ENCODE peak calls at places on chromosomes 11 and 22, in six cellular contexts. One of them, this sample, is unnamed.

GRCh38 chr11:68792400-68792955 is 41.2 kb upstream of the TESMIN start:
- DNase-seq in H9: no peak
- DNase-seq in H1: no peak
- DNase-seq in mesenchymal stem cell: peak; percentile 78
- DNase-seq in mesendoderm: no peak
- DNase-seq in IMR-90: peak; percentile 4
- DNase-seq in this sample: no peak

GRCh38 chr22:21641417-21641794 is 696 bp upstream of the SDF2L1 start:
- DNase-seq in H1: peak; percentile 59
- DNase-seq in H9: peak; percentile 60
- DNase-seq in mesenchymal stem cell: peak; percentile 85
- DNase-seq in IMR-90: peak; percentile 55
- DNase-seq in mesendoderm: peak; percentile 83
- DNase-seq in this sample: no peak

GRCh38 chr11:34602245-34602644 is 18.6 kb upstream of the EHF start:
- DNase-seq in mesendoderm: no peak
- DNase-seq in H1: no peak
- DNase-seq in mesenchymal stem cell: no peak
- DNase-seq in IMR-90: no peak
- DNase-seq in H9: no peak
- DNase-seq in this sample: no peak

GRCh38 chr11:7579226-7579825 is 65.5 kb downstream of the PPFIBP2 start:
- DNase-seq in H1: no peak
- DNase-seq in mesendoderm: no peak
- DNase-seq in mesenchymal stem cell: peak; percentile 74
- DNase-seq in H9: no peak
- DNase-seq in IMR-90: peak; percentile 57
- DNase-seq in this sample: no peak

GRCh38 chr22:37880668-37881440 is 25.2 kb upstream of the MICALL1 start:
- DNase-seq in H1: no peak
- DNase-seq in mesenchymal stem cell: peak; percentile 55
- DNase-seq in IMR-90: peak; percentile 84
- DNase-seq in mesendoderm: no peak
- DNase-seq in H9: no peak
- DNase-seq in this sample: no peak

GRCh38 chr11:36574486-36574885 is 6.7 kb downstream of the RAG1 start:
- DNase-seq in mesenchymal stem cell: no peak
- DNase-seq in H9: no peak
- DNase-seq in H1: no peak
- DNase-seq in IMR-90: no peak
- DNase-seq in mesendoderm: no peak
- DNase-seq in this sample: no peak

GRCh38 chr22:35357883-35358621 is 22.8 kb upstream of the HMOX1 start:
- DNase-seq in mesenchymal stem cell: no peak
- DNase-seq in mesendoderm: no peak
- DNase-seq in IMR-90: peak; percentile 40
- DNase-seq in H1: no peak
- DNase-seq in H9: no peak
- DNase-seq in this sample: no peak

GRCh38 chr11:122082203-122082602 is 33.8 kb downstream of the BLID start:
- DNase-seq in H1: no peak
- DNase-seq in H9: no peak
- DNase-seq in IMR-90: peak; percentile 46
- DNase-seq in mesenchymal stem cell: no peak
- DNase-seq in mesendoderm: no peak
- DNase-seq in this sample: no peak

GRCh38 chr11:35347921-35348331 is 71.4 kb downstream of the SLC1A2 start:
- DNase-seq in mesenchymal stem cell: no peak
- DNase-seq in H1: no peak
- DNase-seq in H9: peak; percentile 30
- DNase-seq in IMR-90: peak; percentile 67
- DNase-seq in mesendoderm: peak; percentile 13
- DNase-seq in this sample: no peak

GRCh38 chr11:102256251-102256650 is 61.0 kb upstream of the BIRC3 start:
- DNase-seq in IMR-90: peak; percentile 79
- DNase-seq in mesendoderm: no peak
- DNase-seq in H1: no peak
- DNase-seq in H9: no peak
- DNase-seq in mesenchymal stem cell: peak; percentile 82
- DNase-seq in this sample: no peak

GRCh38 chr22:26671317-26672059 is 14.1 kb downstream of the MIAT start:
- DNase-seq in IMR-90: no peak
- DNase-seq in mesendoderm: no peak
- DNase-seq in H1: no peak
- DNase-seq in H9: no peak
- DNase-seq in mesenchymal stem cell: no peak
- DNase-seq in this sample: no peak

GRCh38 chr11:45180158-45180887 is 33.9 kb downstream of the PRDM11 start:
- DNase-seq in H9: peak; percentile 67
- DNase-seq in mesendoderm: peak; percentile 62
- DNase-seq in H1: peak; percentile 81
- DNase-seq in mesenchymal stem cell: peak; percentile 21
- DNase-seq in IMR-90: no peak
- DNase-seq in this sample: peak; percentile 49

GRCh38 chr11:94737171-94737611 is 31.0 kb upstream of the AMOTL1 start:
- DNase-seq in mesendoderm: peak; percentile 80
- DNase-seq in H9: no peak
- DNase-seq in IMR-90: peak; percentile 54
- DNase-seq in H1: no peak
- DNase-seq in mesenchymal stem cell: peak; percentile 67
- DNase-seq in this sample: no peak

GRCh38 chr22:24225951-24226350 is 18.9 kb downstream of the GGT5 start:
- DNase-seq in IMR-90: no peak
- DNase-seq in mesenchymal stem cell: no peak
- DNase-seq in H9: no peak
- DNase-seq in H1: no peak
- DNase-seq in mesendoderm: no peak
- DNase-seq in this sample: no peak

GRCh38 chr22:32531955-32532818 is 57.6 kb downstream of the FBXO7 start:
- DNase-seq in mesenchymal stem cell: peak; percentile 60
- DNase-seq in IMR-90: peak; percentile 93
- DNase-seq in H1: peak; percentile 67
- DNase-seq in H9: peak; percentile 91
- DNase-seq in mesendoderm: peak; percentile 96
- DNase-seq in this sample: peak; percentile 18

GRCh38 chr11:2164861-2165555 is 4.0 kb upstream of the INS start:
- DNase-seq in H9: no peak
- DNase-seq in mesendoderm: no peak
- DNase-seq in H1: no peak
- DNase-seq in IMR-90: no peak
- DNase-seq in mesenchymal stem cell: no peak
- DNase-seq in this sample: no peak

GRCh38 chr22:27094633-27095308 is 437.4 kb downstream of the MIAT start:
- DNase-seq in H9: no peak
- DNase-seq in H1: no peak
- DNase-seq in IMR-90: peak; percentile 51
- DNase-seq in mesenchymal stem cell: no peak
- DNase-seq in mesendoderm: no peak
- DNase-seq in this sample: no peak

GRCh38 chr11:3153291-3153861 is 11.7 kb downstream of the OSBPL5 start:
- DNase-seq in H9: no peak
- DNase-seq in IMR-90: peak; percentile 97
- DNase-seq in mesendoderm: peak; percentile 33
- DNase-seq in H1: no peak
- DNase-seq in mesenchymal stem cell: peak; percentile 97
- DNase-seq in this sample: no peak

GRCh38 chr11:14974723-14975587 is 2.8 kb upstream of the CALCA start:
- DNase-seq in mesenchymal stem cell: peak; percentile 37
- DNase-seq in mesendoderm: peak; percentile 92
- DNase-seq in IMR-90: peak; percentile 20
- DNase-seq in H9: peak; percentile 84
- DNase-seq in H1: peak; percentile 85
- DNase-seq in this sample: peak; percentile 61

GRCh38 chr22:20940178-20940790 is 23.1 kb downstream of the CRKL start:
- DNase-seq in H9: no peak
- DNase-seq in IMR-90: no peak
- DNase-seq in mesenchymal stem cell: no peak
- DNase-seq in H1: no peak
- DNase-seq in mesendoderm: no peak
- DNase-seq in this sample: no peak

GRCh38 chr11:34242037-34242625 is 115.7 kb downstream of the ABTB2 start:
- DNase-seq in H1: no peak
- DNase-seq in mesenchymal stem cell: no peak
- DNase-seq in H9: no peak
- DNase-seq in mesendoderm: no peak
- DNase-seq in IMR-90: peak; percentile 42
- DNase-seq in this sample: no peak

GRCh38 chr11:125267548-125267947 is 103.0 kb downstream of the PKNOX2 start:
- DNase-seq in H9: no peak
- DNase-seq in IMR-90: no peak
- DNase-seq in H1: no peak
- DNase-seq in mesenchymal stem cell: no peak
- DNase-seq in mesendoderm: no peak
- DNase-seq in this sample: no peak

GRCh38 chr22:30220338-30221009 is 26.1 kb downstream of the LIF start:
- DNase-seq in H1: no peak
- DNase-seq in H9: no peak
- DNase-seq in IMR-90: no peak
- DNase-seq in mesenchymal stem cell: no peak
- DNase-seq in mesendoderm: no peak
- DNase-seq in this sample: no peak

GRCh38 chr11:131109256-131109655 is 193.0 kb upstream of the SNX19 start:
- DNase-seq in mesendoderm: peak; percentile 65
- DNase-seq in H9: no peak
- DNase-seq in mesenchymal stem cell: peak; percentile 31
- DNase-seq in IMR-90: peak; percentile 79
- DNase-seq in H1: no peak
- DNase-seq in this sample: no peak

GRCh38 chr11:12090761-12091261 is 19.6 kb upstream of the MICAL2 start:
- DNase-seq in H1: no peak
- DNase-seq in mesendoderm: peak; percentile 78
- DNase-seq in H9: no peak
- DNase-seq in IMR-90: no peak
- DNase-seq in mesenchymal stem cell: no peak
- DNase-seq in this sample: no peak

GRCh38 chr11:698493-699115 is 3.0 kb downstream of the TMEM80 start:
- DNase-seq in mesenchymal stem cell: peak; percentile 33
- DNase-seq in H1: no peak
- DNase-seq in IMR-90: no peak
- DNase-seq in mesendoderm: no peak
- DNase-seq in H9: no peak
- DNase-seq in this sample: no peak

GRCh38 chr11:126423743-126424142 is 68.3 kb downstream of the ST3GAL4 start:
- DNase-seq in IMR-90: no peak
- DNase-seq in mesendoderm: no peak
- DNase-seq in mesenchymal stem cell: no peak
- DNase-seq in H1: no peak
- DNase-seq in H9: no peak
- DNase-seq in this sample: no peak
- H3K4me1 ChIP-seq in IMR-90: peaks cover 8% of the 10 kb centered on the region
- H3K4me1 ChIP-seq in mesendoderm: peaks cover 5% of the 10 kb centered on the region
- H3K4me1 ChIP-seq in mesenchymal stem cell: peaks cover 10% of the 10 kb centered on the region
- H3K4me1 ChIP-seq in H1: no peaks in the 10 kb centered on the region
- H3K4me1 ChIP-seq in H9: no peaks in the 10 kb centered on the region
- H3K4me1 ChIP-seq in this sample: peaks cover 3% of the 10 kb centered on the region

DNA sequence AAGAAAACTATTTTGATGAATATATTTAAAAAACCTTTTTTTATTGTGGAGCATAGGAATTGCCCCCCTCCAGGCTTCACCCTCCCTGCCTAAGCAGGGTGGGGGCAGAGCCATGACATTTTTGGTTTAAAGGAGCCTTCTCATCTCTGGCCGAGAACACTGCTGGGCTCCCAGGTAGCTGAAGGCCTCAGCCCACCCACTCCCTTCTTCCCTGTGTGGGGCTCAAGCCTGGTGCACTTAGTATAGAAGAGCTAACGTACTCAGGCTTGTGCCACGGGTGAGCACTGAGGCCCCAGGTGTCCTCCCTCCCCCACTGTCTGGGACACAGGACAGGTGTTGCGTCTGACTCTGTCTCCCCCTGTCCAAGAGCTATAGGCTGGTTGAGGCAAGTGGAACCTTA is 2.2 kb upstream of the IL18BP start:
- DNase-seq in mesendoderm: no peak
- DNase-seq in H1: no peak
- DNase-seq in IMR-90: no peak
- DNase-seq in H9: no peak
- DNase-seq in mesenchymal stem cell: no peak
- DNase-seq in this sample: no peak
- H3K27ac ChIP-seq in mesendoderm: no peak overlapping the region
- H3K27ac ChIP-seq in H1: no peak overlapping the region
- H3K27ac ChIP-seq in IMR-90: no peak overlapping the region
- H3K27ac ChIP-seq in H9: no peak overlapping the region
- H3K27ac ChIP-seq in mesenchymal stem cell: no peak overlapping the region
- H3K27ac ChIP-seq in this sample: no peak overlapping the region

GRCh38 chr22:47901911-47902310 is 1139.5 kb downstream of the TBC1D22A start:
- DNase-seq in mesendoderm: peak; percentile 7
- DNase-seq in H1: no peak
- DNase-seq in H9: peak; percentile 47
- DNase-seq in IMR-90: no peak
- DNase-seq in mesenchymal stem cell: no peak
- DNase-seq in this sample: no peak
- H2BK15ac ChIP-seq in mesendoderm: no peak overlapping the region
- H2BK15ac ChIP-seq in H1: no peak overlapping the region
- H2BK15ac ChIP-seq in H9: no peak overlapping the region
- H2BK15ac ChIP-seq in IMR-90: no peak overlapping the region
- H2BK15ac ChIP-seq in mesenchymal stem cell: no peak overlapping the region
- H2BK15ac ChIP-seq in this sample: peak overlapping the region; percentile 16

GRCh38 chr11:10327254-10327653 is 22.4 kb downstream of the ADM start:
- DNase-seq in H1: no peak
- DNase-seq in mesenchymal stem cell: no peak
- DNase-seq in IMR-90: peak; percentile 51
- DNase-seq in H9: no peak
- DNase-seq in mesendoderm: no peak
- DNase-seq in this sample: no peak
- H3K4me1 ChIP-seq in H1: peaks cover 6% of the 10 kb centered on the region
- H3K4me1 ChIP-seq in mesenchymal stem cell: peaks cover 8% of the 10 kb centered on the region
- H3K4me1 ChIP-seq in IMR-90: peaks cover 51% of the 10 kb centered on the region
- H3K4me1 ChIP-seq in H9: peaks cover 13% of the 10 kb centered on the region
- H3K4me1 ChIP-seq in mesendoderm: peaks cover 8% of the 10 kb centered on the region
- H3K4me1 ChIP-seq in this sample: peaks cover 10% of the 10 kb centered on the region

GRCh38 chr11:109697140-109697843 is 275.3 kb downstream of the C11orf87 start:
- DNase-seq in mesendoderm: peak; percentile 82
- DNase-seq in H1: peak; percentile 47
- DNase-seq in H9: peak; percentile 68
- DNase-seq in IMR-90: peak; percentile 50
- DNase-seq in mesenchymal stem cell: peak; percentile 64
- DNase-seq in this sample: peak; percentile 18

GRCh38 chr11:109695696-109696095 is 273.7 kb downstream of the C11orf87 start:
- DNase-seq in H1: no peak
- DNase-seq in IMR-90: peak; percentile 10
- DNase-seq in mesenchymal stem cell: peak; percentile 49
- DNase-seq in mesendoderm: no peak
- DNase-seq in H9: no peak
- DNase-seq in this sample: no peak

GRCh38 chr11:109698237-109698636 is 276.2 kb downstream of the C11orf87 start:
- DNase-seq in mesenchymal stem cell: no peak
- DNase-seq in IMR-90: no peak
- DNase-seq in H9: no peak
- DNase-seq in mesendoderm: no peak
- DNase-seq in H1: no peak
- DNase-seq in this sample: no peak

GRCh38 chr11:109696191-109696897 is 274.4 kb downstream of the C11orf87 start:
- DNase-seq in IMR-90: peak; percentile 10
- DNase-seq in H1: no peak
- DNase-seq in mesendoderm: peak; percentile 7
- DNase-seq in mesenchymal stem cell: peak; percentile 33
- DNase-seq in H9: no peak
- DNase-seq in this sample: no peak
- H3K27ac ChIP-seq in IMR-90: no peak overlapping the region
- H3K27ac ChIP-seq in H1: no peak overlapping the region
- H3K27ac ChIP-seq in mesendoderm: no peak overlapping the region
- H3K27ac ChIP-seq in mesenchymal stem cell: no peak overlapping the region
- H3K27ac ChIP-seq in H9: no peak overlapping the region
- H3K27ac ChIP-seq in this sample: no peak overlapping the region

This sample was measured in neuronal stem cell.